ENCODE peak calls at places on chromosome 15, in eight cellular contexts. T, X, Q, K, G, P, O and C are unnamed samples.

GRCh38 chr15:75049392-75049791 is 26.0 kb downstream of the PPCDC start:
- DNase-seq in X (no peak), T (no peak), K (no peak), P (no peak), O (peak; percentile 92), Q (no peak), G (no peak), C (no peak)

GRCh38 chr15:77532846-77533245 is 99.9 kb downstream of the LINGO1 start:
- DNase-seq in G (no peak), T (no peak), P (no peak), O (peak; percentile 47), Q (no peak), K (no peak), X (no peak), C (no peak)

GRCh38 chr15:28899061-28899738 is 13.4 kb downstream of the APBA2 start:
- DNase-seq in K (no peak), O (peak; percentile 33), X (no peak), P (no peak), Q (no peak), G (no peak), T (no peak), C (no peak)

GRCh38 chr15:32888221-32888761 is 170.5 kb downstream of the GREM1 start:
- DNase-seq in Q (no peak), T (no peak), G (no peak), O (no peak), X (no peak), K (no peak), P (no peak), C (no peak)

GRCh38 chr15:71357357-71357756 is 242.1 kb downstream of the THSD4 start:
- DNase-seq in G (no peak), P (no peak), O (no peak), K (no peak), T (no peak), X (no peak), Q (no peak), C (no peak)

GRCh38 chr15:39555885-39556284 is 25.0 kb upstream of the THBS1 start:
- DNase-seq in Q (no peak), K (no peak), X (no peak), T (no peak), G (no peak), P (no peak), O (no peak), C (no peak)

GRCh38 chr15:93823971-93824866 is 407.1 kb upstream of the MCTP2 start:
- DNase-seq in T (no peak), G (no peak), P (no peak), O (no peak), Q (no peak), X (no peak), K (no peak), C (no peak)

GRCh38 chr15:98611808-98612207 is 36.5 kb upstream of the IGF1R start:
- DNase-seq in X (no peak), Q (no peak), G (no peak), O (no peak), P (no peak), T (no peak), K (no peak), C (no peak)

GRCh38 chr15:99057020-99057419 is 47.9 kb upstream of the SYNM start:
- DNase-seq in P (no peak), T (no peak), K (no peak), O (no peak), G (no peak), Q (no peak), X (no peak), C (no peak)